ENCODE peak calls at places on chromosome 17, in eight cellular contexts. One of them, this sample, is unnamed.

GRCh38 chr17:60108712-60109111 is 30.0 kb upstream of the HEATR6 start:
- DNase-seq in tibial artery: no peak
- DNase-seq in colonic mucosa: no peak
- DNase-seq in CD8-positive, alpha-beta T cell: no peak
- DNase-seq in AG04450: no peak
- DNase-seq in upper lobe of right lung: no peak
- DNase-seq in heart left ventricle: no peak
- DNase-seq in left ventricle myocardium inferior: no peak
- DNase-seq in this sample: no peak

GRCh38 chr17:2400474-2400866 is 390 bp downstream of the MNT start:
- DNase-seq in heart left ventricle: peak
- DNase-seq in upper lobe of right lung: peak
- DNase-seq in CD8-positive, alpha-beta T cell: peak
- DNase-seq in tibial artery: peak
- DNase-seq in colonic mucosa: peak
- DNase-seq in AG04450: no peak
- DNase-seq in left ventricle myocardium inferior: peak
- DNase-seq in this sample: peak

GRCh38 chr17:19260958-19261357 is 23.8 kb downstream of the EPN2 start:
- DNase-seq in AG04450: no peak
- DNase-seq in tibial artery: no peak
- DNase-seq in colonic mucosa: no peak
- DNase-seq in CD8-positive, alpha-beta T cell: no peak
- DNase-seq in heart left ventricle: peak
- DNase-seq in upper lobe of right lung: no peak
- DNase-seq in left ventricle myocardium inferior: no peak
- DNase-seq in this sample: no peak

GRCh38 chr17:3385869-3386816 is at the start of gene OR3A2:
- DNase-seq in left ventricle myocardium inferior: no peak
- DNase-seq in upper lobe of right lung: no peak
- DNase-seq in CD8-positive, alpha-beta T cell: no peak
- DNase-seq in colonic mucosa: no peak
- DNase-seq in tibial artery: no peak
- DNase-seq in AG04450: no peak
- DNase-seq in heart left ventricle: no peak
- DNase-seq in this sample: no peak

GRCh38 chr17:43757171-43757660 is 1.4 kb downstream of the SOST start:
- DNase-seq in tibial artery: no peak
- DNase-seq in upper lobe of right lung: no peak
- DNase-seq in heart left ventricle: no peak
- DNase-seq in left ventricle myocardium inferior: no peak
- DNase-seq in AG04450: no peak
- DNase-seq in colonic mucosa: no peak
- DNase-seq in CD8-positive, alpha-beta T cell: no peak
- DNase-seq in this sample: no peak

GRCh38 chr17:37177234-37177633 is 198.6 kb upstream of the C17orf78 start:
- DNase-seq in AG04450: no peak
- DNase-seq in CD8-positive, alpha-beta T cell: no peak
- DNase-seq in upper lobe of right lung: no peak
- DNase-seq in left ventricle myocardium inferior: no peak
- DNase-seq in colonic mucosa: no peak
- DNase-seq in heart left ventricle: no peak
- DNase-seq in tibial artery: no peak
- DNase-seq in this sample: peak

GRCh38 chr17:82358467-82359350 is at the start of gene TEX19:
- DNase-seq in left ventricle myocardium inferior: no peak
- DNase-seq in AG04450: no peak
- DNase-seq in tibial artery: no peak
- DNase-seq in colonic mucosa: no peak
- DNase-seq in CD8-positive, alpha-beta T cell: no peak
- DNase-seq in heart left ventricle: no peak
- DNase-seq in upper lobe of right lung: no peak
- DNase-seq in this sample: no peak

GRCh38 chr17:33697557-33697956 is 404.5 kb upstream of the ASIC2 start:
- DNase-seq in CD8-positive, alpha-beta T cell: no peak
- DNase-seq in tibial artery: no peak
- DNase-seq in upper lobe of right lung: no peak
- DNase-seq in left ventricle myocardium inferior: no peak
- DNase-seq in heart left ventricle: no peak
- DNase-seq in AG04450: no peak
- DNase-seq in colonic mucosa: no peak
- DNase-seq in this sample: no peak

GRCh38 chr17:63647065-63647725 is 25.0 kb downstream of the MAP3K3 start:
- DNase-seq in heart left ventricle: no peak
- DNase-seq in tibial artery: no peak
- DNase-seq in AG04450: peak
- DNase-seq in CD8-positive, alpha-beta T cell: no peak
- DNase-seq in left ventricle myocardium inferior: no peak
- DNase-seq in colonic mucosa: no peak
- DNase-seq in upper lobe of right lung: no peak
- DNase-seq in this sample: no peak

GRCh38 chr17:21301593-21302550 is 17.4 kb downstream of the MAP2K3 start:
- DNase-seq in tibial artery: no peak
- DNase-seq in left ventricle myocardium inferior: no peak
- DNase-seq in heart left ventricle: peak
- DNase-seq in colonic mucosa: no peak
- DNase-seq in CD8-positive, alpha-beta T cell: no peak
- DNase-seq in AG04450: no peak
- DNase-seq in upper lobe of right lung: peak
- DNase-seq in this sample: no peak

GRCh38 chr17:62653831-62654829 is 26.7 kb downstream of the MRC2 start:
- DNase-seq in tibial artery: peak
- DNase-seq in left ventricle myocardium inferior: peak
- DNase-seq in AG04450: no peak
- DNase-seq in upper lobe of right lung: peak
- DNase-seq in colonic mucosa: peak
- DNase-seq in CD8-positive, alpha-beta T cell: no peak
- DNase-seq in heart left ventricle: peak
- DNase-seq in this sample: no peak

GRCh38 chr17:28216528-28216927 is 102.5 kb upstream of the TMEM97 start:
- DNase-seq in tibial artery: no peak
- DNase-seq in CD8-positive, alpha-beta T cell: no peak
- DNase-seq in upper lobe of right lung: no peak
- DNase-seq in colonic mucosa: no peak
- DNase-seq in heart left ventricle: no peak
- DNase-seq in left ventricle myocardium inferior: no peak
- DNase-seq in AG04450: no peak
- DNase-seq in this sample: no peak

GRCh38 chr17:51651513-51652298 is 391.4 kb downstream of the UTP18 start:
- DNase-seq in CD8-positive, alpha-beta T cell: no peak
- DNase-seq in AG04450: no peak
- DNase-seq in left ventricle myocardium inferior: no peak
- DNase-seq in colonic mucosa: no peak
- DNase-seq in tibial artery: no peak
- DNase-seq in upper lobe of right lung: no peak
- DNase-seq in heart left ventricle: no peak
- DNase-seq in this sample: no peak

GRCh38 chr17:21528031-21528684 is 152.0 kb downstream of the KCNJ12 start:
- DNase-seq in tibial artery: no peak
- DNase-seq in left ventricle myocardium inferior: no peak
- DNase-seq in heart left ventricle: no peak
- DNase-seq in AG04450: no peak
- DNase-seq in CD8-positive, alpha-beta T cell: no peak
- DNase-seq in colonic mucosa: no peak
- DNase-seq in upper lobe of right lung: no peak
- DNase-seq in this sample: no peak

GRCh38 chr17:6677946-6678345 is 26.4 kb downstream of the C17orf100 start:
- DNase-seq in left ventricle myocardium inferior: no peak
- DNase-seq in tibial artery: no peak
- DNase-seq in CD8-positive, alpha-beta T cell: no peak
- DNase-seq in colonic mucosa: no peak
- DNase-seq in AG04450: no peak
- DNase-seq in upper lobe of right lung: no peak
- DNase-seq in heart left ventricle: no peak
- DNase-seq in this sample: no peak

GRCh38 chr17:64315032-64315490 is 52.0 kb upstream of the TEX2 start:
- DNase-seq in colonic mucosa: peak
- DNase-seq in upper lobe of right lung: peak
- DNase-seq in tibial artery: peak
- DNase-seq in left ventricle myocardium inferior: peak
- DNase-seq in CD8-positive, alpha-beta T cell: no peak
- DNase-seq in AG04450: no peak
- DNase-seq in heart left ventricle: peak
- DNase-seq in this sample: no peak

GRCh38 chr17:13128676-13129075 is 110.8 kb upstream of the ELAC2 start:
- DNase-seq in left ventricle myocardium inferior: no peak
- DNase-seq in heart left ventricle: no peak
- DNase-seq in CD8-positive, alpha-beta T cell: no peak
- DNase-seq in upper lobe of right lung: no peak
- DNase-seq in tibial artery: no peak
- DNase-seq in colonic mucosa: no peak
- DNase-seq in AG04450: no peak
- DNase-seq in this sample: no peak

GRCh38 chr17:49821916-49822315 is 26.0 kb downstream of the TAC4 start:
- DNase-seq in tibial artery: no peak
- DNase-seq in AG04450: no peak
- DNase-seq in upper lobe of right lung: no peak
- DNase-seq in heart left ventricle: no peak
- DNase-seq in left ventricle myocardium inferior: no peak
- DNase-seq in CD8-positive, alpha-beta T cell: no peak
- DNase-seq in colonic mucosa: no peak
- DNase-seq in this sample: peak

GRCh38 chr17:77388384-77389306 is 247.9 kb downstream of the SEC14L1 start:
- DNase-seq in colonic mucosa: no peak
- DNase-seq in upper lobe of right lung: no peak
- DNase-seq in tibial artery: no peak
- DNase-seq in AG04450: no peak
- DNase-seq in CD8-positive, alpha-beta T cell: no peak
- DNase-seq in heart left ventricle: peak
- DNase-seq in left ventricle myocardium inferior: no peak
- DNase-seq in this sample: no peak

GRCh38 chr17:77385750-77386501 is 245.2 kb downstream of the SEC14L1 start:
- DNase-seq in heart left ventricle: peak
- DNase-seq in AG04450: no peak
- DNase-seq in tibial artery: peak
- DNase-seq in colonic mucosa: no peak
- DNase-seq in left ventricle myocardium inferior: peak
- DNase-seq in CD8-positive, alpha-beta T cell: no peak
- DNase-seq in upper lobe of right lung: peak
- DNase-seq in this sample: no peak

GRCh38 chr17:77387891-77388290 is 247.1 kb downstream of the SEC14L1 start:
- DNase-seq in heart left ventricle: no peak
- DNase-seq in AG04450: no peak
- DNase-seq in colonic mucosa: no peak
- DNase-seq in tibial artery: no peak
- DNase-seq in CD8-positive, alpha-beta T cell: no peak
- DNase-seq in upper lobe of right lung: no peak
- DNase-seq in left ventricle myocardium inferior: no peak
- DNase-seq in this sample: no peak

GRCh38 chr17:77383613-77384608 is 243.1 kb downstream of the SEC14L1 start:
- DNase-seq in colonic mucosa: no peak
- DNase-seq in heart left ventricle: peak
- DNase-seq in tibial artery: peak
- DNase-seq in CD8-positive, alpha-beta T cell: no peak
- DNase-seq in AG04450: no peak
- DNase-seq in upper lobe of right lung: no peak
- DNase-seq in left ventricle myocardium inferior: peak
- DNase-seq in this sample: no peak

DNA sequence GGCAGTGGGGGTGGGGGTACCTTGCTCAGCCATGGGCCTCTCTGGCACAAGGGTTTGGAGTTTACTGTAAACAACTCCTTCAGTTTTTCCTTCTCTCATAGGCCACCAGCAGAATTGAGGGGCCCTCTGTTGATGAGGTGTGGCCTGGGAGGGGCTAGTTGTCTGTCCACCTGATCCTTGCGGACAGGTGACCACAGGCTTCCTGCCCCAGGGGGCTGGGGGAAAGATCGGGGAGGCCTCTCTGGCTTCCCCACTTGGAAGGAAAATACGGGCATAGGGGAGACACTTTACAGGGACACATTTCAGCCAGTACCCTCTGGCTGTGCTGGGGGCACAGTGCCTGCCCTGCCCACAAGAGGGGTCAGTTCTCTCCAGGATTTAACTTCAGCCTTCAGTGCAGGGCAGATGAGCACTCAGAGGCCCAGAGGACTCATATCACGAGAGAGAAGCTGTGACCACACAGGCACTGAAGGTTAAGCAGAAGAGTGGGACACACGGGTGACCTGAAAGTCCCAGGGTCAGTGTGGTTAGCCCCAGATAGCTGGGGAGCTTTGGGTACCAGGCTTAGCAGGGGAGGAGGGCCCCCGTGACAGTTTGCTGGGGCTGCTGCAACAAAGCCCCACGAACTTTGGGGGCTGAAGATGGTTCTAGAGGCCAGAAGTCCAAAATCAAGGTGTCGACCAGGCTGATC is 245.9 kb downstream of the SEC14L1 start:
- DNase-seq in colonic mucosa: no peak
- DNase-seq in upper lobe of right lung: no peak
- DNase-seq in heart left ventricle: no peak
- DNase-seq in left ventricle myocardium inferior: no peak
- DNase-seq in AG04450: no peak
- DNase-seq in CD8-positive, alpha-beta T cell: no peak
- DNase-seq in tibial artery: no peak
- DNase-seq in this sample: no peak
- TF ChIP-seq CTCF in colonic mucosa: no peak
- TF ChIP-seq CTCF in upper lobe of right lung: no peak
- TF ChIP-seq CTCF in heart left ventricle: no peak
- TF ChIP-seq CTCF in left ventricle myocardium inferior: no peak
- TF ChIP-seq CTCF in AG04450: no peak
- TF ChIP-seq CTCF in CD8-positive, alpha-beta T cell: no peak
- TF ChIP-seq CTCF in tibial artery: no peak
- TF ChIP-seq CTCF in this sample: no peak

DNA sequence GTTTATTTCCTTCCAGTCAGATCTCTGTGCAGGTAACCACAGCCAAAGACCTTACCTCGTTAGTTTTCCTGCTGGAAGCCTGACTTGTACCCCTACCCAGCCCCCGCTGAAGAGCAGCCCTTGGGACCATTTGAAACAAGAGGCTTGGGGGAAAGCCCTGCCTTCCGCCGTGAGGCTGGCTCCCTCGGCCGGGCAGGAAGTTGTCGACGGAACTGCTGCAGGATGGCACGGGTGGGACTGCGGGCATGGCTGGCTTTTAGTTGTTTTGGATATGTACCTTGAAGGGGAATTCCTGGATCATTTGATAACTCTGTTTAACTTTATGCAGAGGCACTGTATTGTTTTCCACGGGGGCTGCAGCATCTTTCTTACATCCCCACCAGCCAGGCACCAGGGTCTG is 49.0 kb upstream of the ENDOV start:
- DNase-seq in AG04450: no peak
- DNase-seq in upper lobe of right lung: no peak
- DNase-seq in CD8-positive, alpha-beta T cell: no peak
- DNase-seq in heart left ventricle: no peak
- DNase-seq in left ventricle myocardium inferior: no peak
- DNase-seq in colonic mucosa: no peak
- DNase-seq in tibial artery: no peak
- DNase-seq in this sample: no peak
- H3K27ac ChIP-seq in AG04450: no peak
- H3K27ac ChIP-seq in upper lobe of right lung: no peak
- H3K27ac ChIP-seq in CD8-positive, alpha-beta T cell: no peak
- H3K27ac ChIP-seq in heart left ventricle: no peak
- H3K27ac ChIP-seq in left ventricle myocardium inferior: no peak
- H3K27ac ChIP-seq in colonic mucosa: no peak
- H3K27ac ChIP-seq in tibial artery: no peak
- H3K27ac ChIP-seq in this sample: no peak

GRCh38 chr17:41125064-41125463 is 1.1 kb upstream of the KRTAP4-12 start:
- DNase-seq in tibial artery: no peak
- DNase-seq in heart left ventricle: no peak
- DNase-seq in AG04450: no peak
- DNase-seq in left ventricle myocardium inferior: no peak
- DNase-seq in colonic mucosa: no peak
- DNase-seq in CD8-positive, alpha-beta T cell: no peak
- DNase-seq in upper lobe of right lung: no peak
- DNase-seq in this sample: no peak
- TF ChIP-seq CTCF in tibial artery: no peak
- TF ChIP-seq CTCF in heart left ventricle: no peak
- TF ChIP-seq CTCF in AG04450: no peak
- TF ChIP-seq CTCF in left ventricle myocardium inferior: no peak
- TF ChIP-seq CTCF in colonic mucosa: no peak
- TF ChIP-seq CTCF in CD8-positive, alpha-beta T cell: no peak
- TF ChIP-seq CTCF in upper lobe of right lung: no peak
- TF ChIP-seq CTCF in this sample: no peak

GRCh38 chr17:38557395-38557794 is 48.4 kb downstream of the SRCIN1 start:
- DNase-seq in left ventricle myocardium inferior: no peak
- DNase-seq in AG04450: no peak
- DNase-seq in CD8-positive, alpha-beta T cell: no peak
- DNase-seq in upper lobe of right lung: no peak
- DNase-seq in colonic mucosa: no peak
- DNase-seq in tibial artery: no peak
- DNase-seq in heart left ventricle: no peak
- DNase-seq in this sample: no peak
- H3K27ac ChIP-seq in left ventricle myocardium inferior: peak
- H3K27ac ChIP-seq in AG04450: no peak
- H3K27ac ChIP-seq in CD8-positive, alpha-beta T cell: no peak
- H3K27ac ChIP-seq in upper lobe of right lung: peak
- H3K27ac ChIP-seq in colonic mucosa: no peak
- H3K27ac ChIP-seq in tibial artery: no peak
- H3K27ac ChIP-seq in heart left ventricle: peak
- H3K27ac ChIP-seq in this sample: no peak

This sample was measured in foreskin keratinocyte.